ENCODE peak calls at places on chromosomes 2 and 18, in five cellular contexts. Y, J, B, Q and F are unnamed samples.

GRCh38 chr18:27899893-27900292 is 277.0 kb downstream of the CDH2 start:
- DNase-seq in J (no peak), B (peak), Y (no peak), Q (no peak), F (no peak)

GRCh38 chr2:224931956-224932355 is 110.3 kb downstream of the DOCK10 start:
- DNase-seq in Q (no peak), J (no peak), B (no peak), Y (no peak), F (no peak)

GRCh38 chr2:117272975-117273671 is 541.4 kb upstream of the DDX18 start:
- DNase-seq in B (no peak), J (no peak), Y (no peak), Q (no peak), F (no peak)

GRCh38 chr2:218865999-218866398 is 6.4 kb downstream of the WNT6 start:
- DNase-seq in B (no peak), Y (no peak), J (peak), Q (no peak), F (no peak)

GRCh38 chr2:159457589-159457988 is 158.8 kb downstream of the BAZ2B start:
- DNase-seq in Q (no peak), B (no peak), Y (no peak), J (no peak), F (no peak)

GRCh38 chr2:133561045-133561852 is 7.0 kb downstream of the NCKAP5 start:
- DNase-seq in Y (peak), Q (no peak), B (peak), J (no peak), F (no peak)

GRCh38 chr2:213834746-213835145 is 550.5 kb downstream of the SPAG16 start:
- DNase-seq in B (peak), Q (no peak), Y (peak), J (no peak), F (no peak)

GRCh38 chr18:64132871-64133270 is 16.0 kb downstream of the LINC00305 start:
- DNase-seq in B (no peak), Y (no peak), J (no peak), Q (no peak), F (no peak)

GRCh38 chr2:168567840-168568239 is 111.8 kb downstream of the CERS6 start:
- DNase-seq in B (no peak), Y (no peak), Q (no peak), J (no peak), F (no peak)

GRCh38 chr2:200703132-200703925 is 108.4 kb upstream of the BZW1 start:
- DNase-seq in Y (peak), J (no peak), Q (no peak), B (peak), F (peak)

GRCh38 chr18:58635891-58636290 is 7.0 kb upstream of the ALPK2 start:
- DNase-seq in J (no peak), Y (peak), B (peak), Q (no peak), F (peak)

GRCh38 chr18:7234061-7234460 is 3.2 kb downstream of the LRRC30 start:
- DNase-seq in B (no peak), J (peak), Q (no peak), Y (no peak), F (no peak)

GRCh38 chr2:196239622-196240587 is 68.5 kb upstream of the STK17B start:
- DNase-seq in Y (peak), J (peak), Q (peak), B (peak), F (peak)

GRCh38 chr2:233353769-233354499 is at the start of gene DGKD:
- DNase-seq in Y (no peak), B (peak), Q (peak), J (peak), F (no peak)

GRCh38 chr2:112156152-112156986 is 18.2 kb downstream of the FBLN7 start:
- DNase-seq in Q (no peak), J (no peak), Y (peak), B (no peak), F (no peak)

GRCh38 chr2:43041661-43042360 is 184.6 kb downstream of the ZFP36L2 start:
- DNase-seq in J (no peak), Y (peak), B (peak), Q (peak), F (no peak)

GRCh38 chr2:209579236-209579749 is 155.4 kb downstream of the MAP2 start:
- DNase-seq in B (no peak), J (no peak), Y (no peak), Q (no peak), F (no peak)

GRCh38 chr2:12778369-12778768 is 61.6 kb downstream of the TRIB2 start:
- DNase-seq in B (no peak), Y (no peak), Q (no peak), J (no peak), F (no peak)

GRCh38 chr2:222445226-222445625 is 20.9 kb downstream of the SGPP2 start:
- DNase-seq in B (no peak), Y (no peak), J (no peak), Q (no peak), F (no peak)

GRCh38 chr2:203714112-203714511 is 7.7 kb downstream of the CD28 start:
- DNase-seq in Q (no peak), J (no peak), Y (no peak), B (no peak), F (no peak)

GRCh38 chr2:85680707-85681353 is 12.8 kb upstream of the SFTPB start:
- DNase-seq in Y (no peak), J (no peak), Q (no peak), B (peak), F (no peak)

GRCh38 chr2:127037456-127037855 is 69.5 kb downstream of the BIN1 start:
- DNase-seq in J (no peak), Q (no peak), Y (no peak), B (no peak), F (no peak)

GRCh38 chr2:67471681-67472080 is 74.5 kb downstream of the ETAA1 start:
- DNase-seq in B (no peak), Y (peak), Q (no peak), J (no peak), F (no peak)

GRCh38 chr18:48974304-48975220 is 23.8 kb upstream of the SMAD7 start:
- DNase-seq in Q (no peak), B (no peak), J (peak), Y (no peak), F (no peak)
- TF ChIP-seq CTCF in Q (no peak), B (no peak), J (no peak), Y (no peak), F (no peak)

DNA sequence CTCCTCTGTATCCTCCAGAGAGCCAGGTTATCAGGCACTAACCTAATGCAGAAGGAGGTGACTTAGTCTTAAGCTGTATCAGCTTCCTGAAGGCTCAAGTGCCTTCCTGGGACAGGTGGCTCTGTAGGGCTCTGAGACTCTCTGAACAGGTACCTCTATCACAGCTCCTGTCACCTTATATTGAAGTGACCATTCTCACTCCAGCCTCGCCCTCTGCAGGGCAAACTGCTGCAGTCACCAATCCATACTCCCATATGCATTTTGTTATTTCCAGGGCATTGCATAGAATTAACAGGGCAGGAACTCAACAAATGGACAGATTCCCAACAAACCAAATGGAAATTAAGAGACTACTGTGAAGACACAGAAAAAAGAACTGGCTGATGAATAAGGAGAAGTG is 203.0 kb upstream of the REV1 start:
- DNase-seq in Q (no peak), J (no peak), Y (no peak), B (peak), F (no peak)
- TF ChIP-seq CTCF in Q (no peak), J (no peak), Y (no peak), B (peak), F (no peak)

GRCh38 chr2:22628183-22628582 is 756.8 kb upstream of the KLHL29 start:
- DNase-seq in Q (no peak), Y (no peak), J (no peak), B (no peak), F (no peak)

GRCh38 chr2:22623620-22624019 is 761.4 kb upstream of the KLHL29 start:
- DNase-seq in Y (no peak), B (no peak), J (no peak), Q (no peak), F (no peak)

GRCh38 chr2:22626621-22627020 is 758.4 kb upstream of the KLHL29 start:
- DNase-seq in Y (no peak), J (no peak), B (no peak), Q (no peak), F (no peak)
- TF ChIP-seq CTCF in Y (no peak), J (no peak), B (peak), Q (no peak), F (peak)

GRCh38 chr2:216775043-216775453 is 79.7 kb upstream of the IGFBP5 start:
- DNase-seq in Q (no peak), B (peak), J (peak), Y (peak), F (no peak)
- TF ChIP-seq CTCF in Q (no peak), B (peak), J (no peak), Y (peak), F (no peak)